ENCODE peak calls at places on chromosome 21, in nine cellular contexts. J is mesothelial cell of epicardium, H is hepatocyte, I is sigmoid colon, U is endodermal cell, F is endothelial cell, R is pancreas, Z is MM.1S, K is progenitor cell of endocrine pancreas. C is an unnamed sample.

GRCh38 chr21:35294231-35294898 is 245.3 kb upstream of the RUNX1 start:
- DNase-seq in U (peak), R (peak), Z (peak), J (no peak), H (peak), K (no peak), I (no peak), F (no peak), C (no peak)

GRCh38 chr21:33300701-33301631 is 23.8 kb upstream of the IFNAR1 start:
- DNase-seq in J (no peak), R (peak), U (no peak), H (no peak), K (no peak), I (no peak), Z (no peak), F (no peak), C (no peak)

GRCh38 chr21:26385721-26386120 is 187.4 kb downstream of the CYYR1 start:
- DNase-seq in J (no peak), Z (no peak), H (no peak), I (no peak), R (no peak), U (no peak), F (no peak), K (no peak), C (no peak)

GRCh38 chr21:35825954-35826353 is 234.4 kb downstream of the SETD4 start:
- DNase-seq in H (no peak), J (no peak), U (no peak), Z (no peak), F (no peak), I (no peak), R (no peak), K (no peak), C (no peak)

GRCh38 chr21:25313891-25314646 is 293.2 kb downstream of the MRPL39 start:
- DNase-seq in F (no peak), R (no peak), K (no peak), U (no peak), H (no peak), I (no peak), J (no peak), Z (no peak), C (no peak)

GRCh38 chr21:29506947-29507346 is 208.2 kb downstream of the BACH1 start:
- DNase-seq in K (no peak), Z (no peak), R (no peak), I (no peak), J (no peak), F (no peak), H (no peak), U (no peak), C (no peak)

GRCh38 chr21:27519357-27519756 is 552.5 kb upstream of the ADAMTS5 start:
- DNase-seq in K (no peak), I (no peak), H (no peak), R (no peak), J (no peak), F (no peak), Z (no peak), U (no peak), C (no peak)

GRCh38 chr21:44438531-44439210 is 16.6 kb upstream of the LRRC3 start:
- DNase-seq in H (no peak), I (peak), Z (no peak), F (no peak), R (peak), K (no peak), J (peak), U (no peak), C (no peak)

GRCh38 chr21:43809853-43810504 is 20.6 kb downstream of the RRP1 start:
- DNase-seq in K (no peak), I (no peak), J (no peak), Z (no peak), U (no peak), R (no peak), H (no peak), F (no peak), C (no peak)

GRCh38 chr21:36704281-36704957 is 5.5 kb downstream of the SIM2 start:
- DNase-seq in F (no peak), I (peak), H (no peak), J (no peak), Z (no peak), U (no peak), R (no peak), K (no peak), C (no peak)

GRCh38 chr21:43305811-43306311 is 121.1 kb downstream of the SIK1 start:
- DNase-seq in K (no peak), Z (no peak), R (no peak), H (no peak), I (peak), F (no peak), J (no peak), U (no peak), C (no peak)

GRCh38 chr21:25735895-25736597 is 1.3 kb downstream of the GABPA start:
- DNase-seq in R (no peak), J (no peak), H (peak), U (no peak), F (no peak), I (no peak), Z (peak), K (no peak), C (no peak)

GRCh38 chr21:43206231-43207042 is 37.6 kb downstream of the CRYAA start:
- DNase-seq in R (no peak), J (no peak), I (peak), H (no peak), F (no peak), U (peak), Z (no peak), K (peak), C (no peak)

GRCh38 chr21:14491269-14491681 is 54.8 kb downstream of the SAMSN1 start:
- DNase-seq in I (no peak), K (no peak), F (no peak), J (no peak), R (no peak), Z (no peak), H (no peak), U (no peak), C (no peak)

GRCh38 chr21:35988396-35989140 is 71.8 kb downstream of the SETD4 start:
- DNase-seq in H (no peak), U (no peak), I (no peak), R (no peak), K (no peak), F (no peak), J (no peak), Z (no peak), C (no peak)

GRCh38 chr21:25850126-25850831 is 115.5 kb downstream of the GABPA start:
- DNase-seq in R (no peak), F (no peak), U (no peak), Z (no peak), I (no peak), K (no peak), H (no peak), J (no peak), C (no peak)

GRCh38 chr21:17554619-17555472 is 42.0 kb downstream of the CXADR start:
- DNase-seq in J (no peak), R (no peak), F (peak), H (no peak), U (no peak), I (no peak), Z (no peak), K (no peak), C (no peak)

GRCh38 chr21:14321042-14321441 is 61.9 kb downstream of the HSPA13 start:
- DNase-seq in F (no peak), I (no peak), Z (no peak), U (no peak), K (no peak), H (no peak), J (no peak), R (no peak), C (no peak)

GRCh38 chr21:26112979-26113378 is 57.6 kb downstream of the APP start:
- DNase-seq in U (no peak), F (no peak), I (no peak), J (no peak), Z (no peak), K (no peak), R (no peak), H (no peak), C (no peak)

GRCh38 chr21:27693376-27693775 is 726.5 kb upstream of the ADAMTS5 start:
- DNase-seq in Z (no peak), F (no peak), U (no peak), K (no peak), R (no peak), I (no peak), H (no peak), J (no peak), C (no peak)

GRCh38 chr21:28269173-28269572 is 723.5 kb downstream of the LTN1 start:
- DNase-seq in H (no peak), K (no peak), R (no peak), I (no peak), J (no peak), U (no peak), Z (no peak), F (no peak), C (no peak)

GRCh38 chr21:33401617-33401967 is 1.6 kb upstream of the IFNGR2 start:
- DNase-seq in F (no peak), K (no peak), Z (no peak), H (no peak), I (no peak), J (no peak), U (no peak), R (no peak), C (no peak)

GRCh38 chr21:46661211-46661625 is 25.7 kb downstream of the PRMT2 start:
- DNase-seq in U (peak), H (peak), J (no peak), F (peak), I (peak), Z (peak), K (no peak), R (peak), C (peak)

GRCh38 chr21:17139696-17140095 is 373.1 kb upstream of the CXADR start:
- DNase-seq in I (no peak), K (no peak), U (no peak), J (no peak), F (no peak), H (no peak), Z (peak), R (no peak), C (no peak)

GRCh38 chr21:19326581-19327319 is 923.2 kb upstream of the TMPRSS15 start:
- DNase-seq in J (no peak), Z (no peak), H (no peak), K (no peak), U (no peak), F (no peak), R (no peak), I (no peak), C (no peak)

GRCh38 chr21:43866659-43867331 is 1.8 kb downstream of the AGPAT3 start:
- DNase-seq in R (peak), U (no peak), F (no peak), H (peak), I (no peak), Z (peak), K (no peak), J (no peak), C (no peak)

GRCh38 chr21:28375708-28376385 is 616.8 kb downstream of the LTN1 start:
- DNase-seq in K (no peak), R (no peak), I (no peak), Z (no peak), F (no peak), J (no peak), U (no peak), H (no peak), C (no peak)

GRCh38 chr21:27129215-27129614 is 162.3 kb upstream of the ADAMTS5 start:
- DNase-seq in J (no peak), F (no peak), K (no peak), I (no peak), H (no peak), Z (no peak), R (no peak), U (no peak), C (no peak)

GRCh38 chr21:35995522-35996088 is 64.7 kb downstream of the SETD4 start:
- DNase-seq in I (no peak), R (no peak), K (no peak), H (no peak), U (no peak), J (no peak), F (no peak), Z (peak), C (no peak)

GRCh38 chr21:34936299-34936698 is 112.8 kb downstream of the RUNX1 start:
- DNase-seq in R (no peak), U (no peak), H (no peak), J (no peak), K (no peak), F (no peak), Z (no peak), I (no peak), C (no peak)

GRCh38 chr21:17602874-17603273 is 9.8 kb downstream of the BTG3 start:
- DNase-seq in R (no peak), F (no peak), K (no peak), J (no peak), Z (no peak), H (no peak), I (no peak), U (no peak), C (no peak)

GRCh38 chr21:35840197-35840799 is 220.0 kb downstream of the SETD4 start:
- DNase-seq in U (peak), F (peak), R (peak), J (no peak), K (peak), H (peak), Z (peak), I (peak), C (peak)

GRCh38 chr21:46459356-46460112 is 843 bp downstream of the DIP2A start:
- DNase-seq in J (no peak), Z (no peak), U (peak), H (peak), K (peak), I (peak), F (peak), R (peak), C (peak)

GRCh38 chr21:25963186-25963585 is 207.4 kb downstream of the APP start:
- DNase-seq in I (no peak), Z (no peak), H (no peak), F (no peak), U (no peak), R (no peak), K (no peak), J (no peak), C (no peak)

DNA sequence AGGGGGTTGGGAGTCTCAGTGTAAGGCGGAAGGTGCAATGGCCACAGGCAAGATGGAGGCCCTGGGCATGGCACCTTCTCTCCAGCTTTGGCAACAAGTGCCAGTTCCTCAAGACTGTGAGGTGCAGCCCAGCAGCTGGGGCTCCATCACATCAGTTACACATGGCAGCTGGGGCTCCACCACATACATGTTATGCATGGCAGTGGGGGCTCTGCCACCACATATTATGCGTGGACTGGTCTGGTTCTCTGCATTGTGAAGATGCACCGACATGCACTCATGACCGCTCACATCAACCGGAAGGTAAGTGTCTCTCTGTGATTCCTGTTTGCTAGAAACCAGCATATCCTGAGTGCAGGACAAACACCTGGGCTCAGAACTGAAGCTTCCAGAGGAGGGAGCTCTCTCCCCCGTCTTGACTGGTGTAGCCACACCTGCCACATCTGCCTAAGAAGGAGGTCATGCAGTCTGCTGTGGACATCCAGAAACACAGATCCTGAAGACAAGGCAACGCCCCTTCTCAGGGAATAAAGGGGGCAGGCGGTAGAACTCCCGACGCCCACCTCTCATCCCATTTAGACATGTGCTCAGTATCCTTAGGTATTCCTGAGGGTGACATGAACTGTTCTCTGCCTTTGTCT is 104.1 kb upstream of the TMPRSS2 start:
- DNase-seq in Z (peak), K (no peak), H (peak), R (no peak), U (peak), F (peak), I (peak), J (no peak), C (no peak)
- TF ChIP-seq CTCF in Z (peak), K (no peak), H (peak), R (no peak), U (no peak), F (no peak), I (no peak), J (no peak), C (no peak)

DNA sequence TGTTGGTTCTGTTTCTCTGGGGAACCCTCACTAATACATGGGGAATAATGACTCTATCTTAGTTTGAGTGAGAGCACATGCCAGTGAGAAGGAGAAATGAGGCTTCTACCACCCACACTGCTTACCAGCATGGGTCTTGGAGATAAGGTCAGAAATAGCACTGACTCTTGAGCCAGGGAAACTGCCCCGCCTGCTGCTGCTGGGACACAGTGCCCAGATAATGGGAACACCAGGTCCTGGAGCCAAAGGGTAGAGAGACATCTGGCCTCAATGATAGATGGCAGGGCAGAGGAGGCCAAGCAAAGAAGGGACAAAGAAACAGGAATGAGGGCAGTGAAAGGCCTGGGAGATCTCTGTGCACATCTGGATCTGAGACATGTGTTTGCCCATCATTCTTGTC is 97.4 kb downstream of the MIS18A start:
- DNase-seq in Z (no peak), K (no peak), J (no peak), U (no peak), R (no peak), F (no peak), H (no peak), I (no peak), C (no peak)
- TF ChIP-seq CTCF in Z (no peak), K (no peak), J (no peak), U (no peak), R (no peak), F (no peak), H (no peak), I (no peak), C (no peak)

DNA sequence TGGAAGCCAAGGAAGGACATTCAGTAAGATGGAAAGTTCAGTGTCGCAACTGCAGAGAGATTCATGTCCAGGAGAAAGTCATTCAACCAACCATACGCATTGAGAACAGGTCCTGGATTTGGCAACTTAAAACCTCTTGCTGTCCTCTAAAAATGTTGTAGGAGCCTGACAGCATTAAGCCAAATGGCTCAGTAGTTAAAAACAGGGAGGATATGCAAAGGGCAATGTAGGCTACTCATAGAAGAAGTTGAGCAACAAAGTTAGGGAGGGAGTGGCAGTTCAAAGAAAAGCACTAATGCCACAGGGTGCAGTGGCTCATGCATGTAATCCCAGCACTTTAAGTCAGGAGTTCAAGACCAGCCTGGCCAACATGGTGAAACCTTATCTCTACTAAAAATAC is 92.9 kb upstream of the ERG start:
- DNase-seq in H (no peak), F (no peak), Z (no peak), K (no peak), R (no peak), I (no peak), J (no peak), U (no peak), C (no peak)
- TF ChIP-seq CTCF in H (no peak), F (no peak), Z (no peak), K (no peak), R (no peak), I (no peak), J (no peak), U (no peak), C (no peak)

DNA sequence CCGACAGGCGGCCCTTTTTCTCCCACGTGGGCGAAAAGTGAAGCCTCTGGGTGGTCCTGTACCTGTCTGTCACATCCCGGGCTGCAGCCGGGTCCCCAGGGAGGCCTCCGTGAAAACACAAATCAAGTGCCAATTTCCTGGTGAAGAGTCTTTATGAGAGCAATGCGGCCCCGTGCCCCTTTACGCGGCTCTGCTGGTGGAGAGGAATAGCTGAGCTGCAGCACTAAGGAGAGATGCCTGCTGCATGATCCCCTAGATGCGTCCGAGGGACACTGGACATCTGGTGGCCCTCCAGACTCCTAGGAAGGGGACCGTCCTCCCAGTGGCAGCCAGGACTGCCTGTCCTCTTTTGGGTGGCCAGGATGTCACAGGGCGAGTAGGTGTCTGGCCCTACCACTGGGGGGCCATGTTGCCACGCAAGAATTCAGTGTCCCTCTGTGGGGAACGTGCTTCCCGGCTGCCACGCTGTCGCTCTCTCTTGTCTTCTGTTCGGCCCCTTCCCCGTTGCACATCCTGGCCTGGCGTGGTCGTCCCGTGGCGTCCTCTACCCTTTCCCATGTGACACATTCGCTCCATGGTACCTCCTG is 38.7 kb downstream of the COL18A1 start:
- DNase-seq in I (no peak), Z (no peak), H (no peak), U (no peak), J (no peak), R (no peak), K (no peak), F (no peak), C (no peak)
- TF ChIP-seq CTCF in I (no peak), Z (peak), H (no peak), U (no peak), J (no peak), R (no peak), K (no peak), F (no peak), C (no peak)

GRCh38 chr21:15552914-15553491 is 176.8 kb upstream of the USP25 start:
- DNase-seq in R (no peak), F (no peak), K (no peak), I (no peak), J (no peak), Z (no peak), H (peak), U (no peak), C (no peak)
- TF ChIP-seq CTCF in R (no peak), F (peak), K (peak), I (peak), J (no peak), Z (peak), H (peak), U (peak), C (peak)

DNA sequence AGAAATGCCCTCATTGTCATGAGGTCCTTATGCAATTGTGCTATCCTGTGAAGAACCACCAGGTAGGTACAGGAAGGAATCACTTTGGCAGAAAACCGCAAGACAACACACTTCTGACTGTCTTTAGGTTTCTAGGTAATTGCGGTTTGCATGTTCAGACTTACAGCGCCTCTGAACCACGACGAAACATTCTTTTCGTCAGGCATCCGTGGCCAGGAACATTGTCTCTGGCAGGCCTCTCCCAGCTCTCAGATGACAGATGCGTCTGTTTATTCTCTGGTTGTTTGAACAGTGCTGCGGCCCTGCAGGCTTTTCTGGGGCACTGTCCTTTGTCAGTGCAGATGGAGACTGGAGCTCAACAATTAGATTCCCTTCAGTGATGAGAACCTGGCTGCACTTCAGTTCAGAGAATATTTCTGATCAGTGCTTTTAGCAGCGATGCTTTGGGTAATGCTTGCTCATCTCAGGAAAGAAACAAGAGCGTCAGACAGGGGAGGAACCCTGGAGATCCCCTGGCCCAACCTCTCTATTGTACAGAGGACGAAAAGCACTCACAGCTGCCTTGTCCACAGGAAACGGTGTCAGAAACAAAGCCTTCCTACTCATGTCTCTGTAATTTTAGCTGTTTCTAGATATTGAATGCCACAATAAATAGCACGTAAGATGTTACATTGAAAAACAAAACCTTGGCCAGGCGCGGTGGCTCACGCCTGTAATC is 63.5 kb downstream of the B3GALT5 start:
- DNase-seq in Z (peak), U (no peak), H (peak), K (no peak), J (no peak), I (peak), F (no peak), R (no peak), C (no peak)
- TF ChIP-seq CTCF in Z (no peak), U (no peak), H (peak), K (no peak), J (no peak), I (no peak), F (no peak), R (no peak), C (no peak)

GRCh38 chr21:42113926-42114409 is 42.9 kb downstream of the UMODL1 start:
- DNase-seq in F (no peak), I (no peak), K (no peak), U (no peak), R (no peak), Z (no peak), H (no peak), J (no peak), C (no peak)
- TF ChIP-seq CTCF in F (no peak), I (no peak), K (no peak), U (no peak), R (no peak), Z (no peak), H (no peak), J (peak), C (no peak)